ENCODE peak calls at places on chromosomes 7 and 10, in seven cellular contexts. One of them, this sample, is unnamed.
A peak's percentile ranks its signal among the peaks of the same experiment; 100 is the strongest.

GRCh38 chr10:81600185-81600584 is 274.8 kb upstream of the NRG3 start:
- DNase-seq in activated naive CD8-positive, alpha-beta T cell treated with anti-CD3 and anti-CD28 coated beads for 36 hours: no peak
- DNase-seq in tibial artery: no peak
- DNase-seq in stimulated activated CD8-positive, alpha-beta memory T cell treated with anti-CD3 and anti-CD28 coated beads, Interleukin-7, amount 100 ng/mL, for 24 hours: no peak
- DNase-seq in left ventricle myocardium inferior: no peak
- DNase-seq in NCI-H526: no peak
- DNase-seq in T-helper 17 cell: no peak
- DNase-seq in this sample: no peak

GRCh38 chr7:28507538-28508282 is 95.4 kb downstream of the CREB5 start:
- DNase-seq in activated naive CD8-positive, alpha-beta T cell treated with anti-CD3 and anti-CD28 coated beads for 36 hours: no peak
- DNase-seq in tibial artery: no peak
- DNase-seq in stimulated activated CD8-positive, alpha-beta memory T cell treated with anti-CD3 and anti-CD28 coated beads, Interleukin-7, amount 100 ng/mL, for 24 hours: no peak
- DNase-seq in left ventricle myocardium inferior: no peak
- DNase-seq in NCI-H526: no peak
- DNase-seq in T-helper 17 cell: no peak
- DNase-seq in this sample: no peak

GRCh38 chr7:100685631-100686145 is 8.4 kb downstream of the GIGYF1 start:
- DNase-seq in activated naive CD8-positive, alpha-beta T cell treated with anti-CD3 and anti-CD28 coated beads for 36 hours: no peak
- DNase-seq in tibial artery: no peak
- DNase-seq in stimulated activated CD8-positive, alpha-beta memory T cell treated with anti-CD3 and anti-CD28 coated beads, Interleukin-7, amount 100 ng/mL, for 24 hours: no peak
- DNase-seq in left ventricle myocardium inferior: no peak
- DNase-seq in NCI-H526: no peak
- DNase-seq in T-helper 17 cell: no peak
- DNase-seq in this sample: no peak

GRCh38 chr7:132337450-132338080 is 238.7 kb downstream of the PLXNA4 start:
- DNase-seq in activated naive CD8-positive, alpha-beta T cell treated with anti-CD3 and anti-CD28 coated beads for 36 hours: no peak
- DNase-seq in tibial artery: no peak
- DNase-seq in stimulated activated CD8-positive, alpha-beta memory T cell treated with anti-CD3 and anti-CD28 coated beads, Interleukin-7, amount 100 ng/mL, for 24 hours: no peak
- DNase-seq in left ventricle myocardium inferior: no peak
- DNase-seq in NCI-H526: no peak
- DNase-seq in T-helper 17 cell: no peak
- DNase-seq in this sample: no peak

GRCh38 chr7:74671573-74671972 is 14.1 kb downstream of the GTF2I start:
- DNase-seq in activated naive CD8-positive, alpha-beta T cell treated with anti-CD3 and anti-CD28 coated beads for 36 hours: no peak
- DNase-seq in tibial artery: no peak
- DNase-seq in stimulated activated CD8-positive, alpha-beta memory T cell treated with anti-CD3 and anti-CD28 coated beads, Interleukin-7, amount 100 ng/mL, for 24 hours: no peak
- DNase-seq in left ventricle myocardium inferior: no peak
- DNase-seq in NCI-H526: no peak
- DNase-seq in T-helper 17 cell: no peak
- DNase-seq in this sample: no peak

GRCh38 chr10:91210435-91210834 is 10.0 kb upstream of the PCGF5 start:
- DNase-seq in activated naive CD8-positive, alpha-beta T cell treated with anti-CD3 and anti-CD28 coated beads for 36 hours: no peak
- DNase-seq in tibial artery: no peak
- DNase-seq in stimulated activated CD8-positive, alpha-beta memory T cell treated with anti-CD3 and anti-CD28 coated beads, Interleukin-7, amount 100 ng/mL, for 24 hours: no peak
- DNase-seq in left ventricle myocardium inferior: no peak
- DNase-seq in NCI-H526: peak; percentile 88
- DNase-seq in T-helper 17 cell: no peak
- DNase-seq in this sample: peak; percentile 45

GRCh38 chr7:2409745-2410414 is 6.5 kb downstream of the CHST12 start:
- DNase-seq in activated naive CD8-positive, alpha-beta T cell treated with anti-CD3 and anti-CD28 coated beads for 36 hours: no peak
- DNase-seq in tibial artery: no peak
- DNase-seq in stimulated activated CD8-positive, alpha-beta memory T cell treated with anti-CD3 and anti-CD28 coated beads, Interleukin-7, amount 100 ng/mL, for 24 hours: no peak
- DNase-seq in left ventricle myocardium inferior: no peak
- DNase-seq in NCI-H526: no peak
- DNase-seq in T-helper 17 cell: no peak
- DNase-seq in this sample: no peak

GRCh38 chr7:108418941-108419340 is 37.3 kb downstream of the NRCAM start:
- DNase-seq in activated naive CD8-positive, alpha-beta T cell treated with anti-CD3 and anti-CD28 coated beads for 36 hours: no peak
- DNase-seq in tibial artery: no peak
- DNase-seq in stimulated activated CD8-positive, alpha-beta memory T cell treated with anti-CD3 and anti-CD28 coated beads, Interleukin-7, amount 100 ng/mL, for 24 hours: no peak
- DNase-seq in left ventricle myocardium inferior: no peak
- DNase-seq in NCI-H526: no peak
- DNase-seq in T-helper 17 cell: no peak
- DNase-seq in this sample: no peak

GRCh38 chr7:83347836-83348482 is 185.3 kb upstream of the PCLO start:
- DNase-seq in activated naive CD8-positive, alpha-beta T cell treated with anti-CD3 and anti-CD28 coated beads for 36 hours: no peak
- DNase-seq in tibial artery: no peak
- DNase-seq in stimulated activated CD8-positive, alpha-beta memory T cell treated with anti-CD3 and anti-CD28 coated beads, Interleukin-7, amount 100 ng/mL, for 24 hours: no peak
- DNase-seq in left ventricle myocardium inferior: no peak
- DNase-seq in NCI-H526: no peak
- DNase-seq in T-helper 17 cell: no peak
- DNase-seq in this sample: no peak

GRCh38 chr7:123522061-123522460 is 12.3 kb downstream of the IQUB start:
- DNase-seq in activated naive CD8-positive, alpha-beta T cell treated with anti-CD3 and anti-CD28 coated beads for 36 hours: no peak
- DNase-seq in tibial artery: no peak
- DNase-seq in stimulated activated CD8-positive, alpha-beta memory T cell treated with anti-CD3 and anti-CD28 coated beads, Interleukin-7, amount 100 ng/mL, for 24 hours: no peak
- DNase-seq in left ventricle myocardium inferior: no peak
- DNase-seq in NCI-H526: no peak
- DNase-seq in T-helper 17 cell: no peak
- DNase-seq in this sample: no peak

GRCh38 chr7:45239486-45239885 is 81.9 kb downstream of the RAMP3 start:
- DNase-seq in activated naive CD8-positive, alpha-beta T cell treated with anti-CD3 and anti-CD28 coated beads for 36 hours: no peak
- DNase-seq in tibial artery: no peak
- DNase-seq in stimulated activated CD8-positive, alpha-beta memory T cell treated with anti-CD3 and anti-CD28 coated beads, Interleukin-7, amount 100 ng/mL, for 24 hours: no peak
- DNase-seq in left ventricle myocardium inferior: no peak
- DNase-seq in NCI-H526: no peak
- DNase-seq in T-helper 17 cell: no peak
- DNase-seq in this sample: no peak

GRCh38 chr7:102196028-102196427 is 90.6 kb upstream of the SH2B2 start:
- DNase-seq in activated naive CD8-positive, alpha-beta T cell treated with anti-CD3 and anti-CD28 coated beads for 36 hours: no peak
- DNase-seq in tibial artery: no peak
- DNase-seq in stimulated activated CD8-positive, alpha-beta memory T cell treated with anti-CD3 and anti-CD28 coated beads, Interleukin-7, amount 100 ng/mL, for 24 hours: no peak
- DNase-seq in left ventricle myocardium inferior: no peak
- DNase-seq in NCI-H526: no peak
- DNase-seq in T-helper 17 cell: no peak
- DNase-seq in this sample: no peak

GRCh38 chr7:5695709-5696345 is 85.6 kb downstream of the RNF216 start:
- DNase-seq in activated naive CD8-positive, alpha-beta T cell treated with anti-CD3 and anti-CD28 coated beads for 36 hours: no peak
- DNase-seq in tibial artery: peak; percentile 64
- DNase-seq in stimulated activated CD8-positive, alpha-beta memory T cell treated with anti-CD3 and anti-CD28 coated beads, Interleukin-7, amount 100 ng/mL, for 24 hours: no peak
- DNase-seq in left ventricle myocardium inferior: no peak
- DNase-seq in NCI-H526: no peak
- DNase-seq in T-helper 17 cell: no peak
- DNase-seq in this sample: peak; percentile 65

GRCh38 chr10:132465889-132466519 is 69.0 kb downstream of the PWWP2B start:
- DNase-seq in activated naive CD8-positive, alpha-beta T cell treated with anti-CD3 and anti-CD28 coated beads for 36 hours: no peak
- DNase-seq in tibial artery: no peak
- DNase-seq in stimulated activated CD8-positive, alpha-beta memory T cell treated with anti-CD3 and anti-CD28 coated beads, Interleukin-7, amount 100 ng/mL, for 24 hours: no peak
- DNase-seq in left ventricle myocardium inferior: peak; percentile 12
- DNase-seq in NCI-H526: no peak
- DNase-seq in T-helper 17 cell: no peak
- DNase-seq in this sample: peak; percentile 39

GRCh38 chr10:101130984-101131961 is at the start of gene TLX1:
- DNase-seq in activated naive CD8-positive, alpha-beta T cell treated with anti-CD3 and anti-CD28 coated beads for 36 hours: no peak
- DNase-seq in tibial artery: no peak
- DNase-seq in stimulated activated CD8-positive, alpha-beta memory T cell treated with anti-CD3 and anti-CD28 coated beads, Interleukin-7, amount 100 ng/mL, for 24 hours: no peak
- DNase-seq in left ventricle myocardium inferior: no peak
- DNase-seq in NCI-H526: peak; percentile 91
- DNase-seq in T-helper 17 cell: no peak
- DNase-seq in this sample: no peak

GRCh38 chr7:40571796-40572195 is 437.0 kb downstream of the SUGCT start:
- DNase-seq in activated naive CD8-positive, alpha-beta T cell treated with anti-CD3 and anti-CD28 coated beads for 36 hours: no peak
- DNase-seq in tibial artery: no peak
- DNase-seq in stimulated activated CD8-positive, alpha-beta memory T cell treated with anti-CD3 and anti-CD28 coated beads, Interleukin-7, amount 100 ng/mL, for 24 hours: no peak
- DNase-seq in left ventricle myocardium inferior: no peak
- DNase-seq in NCI-H526: no peak
- DNase-seq in T-helper 17 cell: no peak
- DNase-seq in this sample: no peak

GRCh38 chr10:106795619-106796018 is 368.9 kb downstream of the SORCS1 start:
- DNase-seq in activated naive CD8-positive, alpha-beta T cell treated with anti-CD3 and anti-CD28 coated beads for 36 hours: no peak
- DNase-seq in tibial artery: peak; percentile 25
- DNase-seq in stimulated activated CD8-positive, alpha-beta memory T cell treated with anti-CD3 and anti-CD28 coated beads, Interleukin-7, amount 100 ng/mL, for 24 hours: no peak
- DNase-seq in left ventricle myocardium inferior: peak; percentile 24
- DNase-seq in NCI-H526: peak; percentile 27
- DNase-seq in T-helper 17 cell: no peak
- DNase-seq in this sample: no peak

GRCh38 chr10:110747609-110748464 is 103.7 kb downstream of the RBM20 start:
- DNase-seq in activated naive CD8-positive, alpha-beta T cell treated with anti-CD3 and anti-CD28 coated beads for 36 hours: no peak
- DNase-seq in tibial artery: no peak
- DNase-seq in stimulated activated CD8-positive, alpha-beta memory T cell treated with anti-CD3 and anti-CD28 coated beads, Interleukin-7, amount 100 ng/mL, for 24 hours: no peak
- DNase-seq in left ventricle myocardium inferior: no peak
- DNase-seq in NCI-H526: no peak
- DNase-seq in T-helper 17 cell: no peak
- DNase-seq in this sample: no peak

GRCh38 chr10:31940839-31941653 is 12.4 kb upstream of the ARHGAP12 start:
- DNase-seq in activated naive CD8-positive, alpha-beta T cell treated with anti-CD3 and anti-CD28 coated beads for 36 hours: no peak
- DNase-seq in tibial artery: no peak
- DNase-seq in stimulated activated CD8-positive, alpha-beta memory T cell treated with anti-CD3 and anti-CD28 coated beads, Interleukin-7, amount 100 ng/mL, for 24 hours: no peak
- DNase-seq in left ventricle myocardium inferior: no peak
- DNase-seq in NCI-H526: peak; percentile 7
- DNase-seq in T-helper 17 cell: no peak
- DNase-seq in this sample: no peak

GRCh38 chr10:8444630-8445029 is 390.1 kb downstream of the GATA3 start:
- DNase-seq in activated naive CD8-positive, alpha-beta T cell treated with anti-CD3 and anti-CD28 coated beads for 36 hours: peak; percentile 27
- DNase-seq in tibial artery: no peak
- DNase-seq in stimulated activated CD8-positive, alpha-beta memory T cell treated with anti-CD3 and anti-CD28 coated beads, Interleukin-7, amount 100 ng/mL, for 24 hours: no peak
- DNase-seq in left ventricle myocardium inferior: no peak
- DNase-seq in NCI-H526: peak; percentile 13
- DNase-seq in T-helper 17 cell: no peak
- DNase-seq in this sample: no peak

GRCh38 chr10:398954-399353 is 263.7 kb downstream of the ZMYND11 start:
- DNase-seq in activated naive CD8-positive, alpha-beta T cell treated with anti-CD3 and anti-CD28 coated beads for 36 hours: no peak
- DNase-seq in tibial artery: no peak
- DNase-seq in stimulated activated CD8-positive, alpha-beta memory T cell treated with anti-CD3 and anti-CD28 coated beads, Interleukin-7, amount 100 ng/mL, for 24 hours: no peak
- DNase-seq in left ventricle myocardium inferior: no peak
- DNase-seq in NCI-H526: no peak
- DNase-seq in T-helper 17 cell: no peak
- DNase-seq in this sample: no peak

GRCh38 chr10:47303866-47304265 is 3.9 kb downstream of the GDF10 start:
- DNase-seq in activated naive CD8-positive, alpha-beta T cell treated with anti-CD3 and anti-CD28 coated beads for 36 hours: no peak
- DNase-seq in tibial artery: no peak
- DNase-seq in stimulated activated CD8-positive, alpha-beta memory T cell treated with anti-CD3 and anti-CD28 coated beads, Interleukin-7, amount 100 ng/mL, for 24 hours: no peak
- DNase-seq in left ventricle myocardium inferior: no peak
- DNase-seq in NCI-H526: no peak
- DNase-seq in T-helper 17 cell: no peak
- DNase-seq in this sample: no peak

This sample was measured in Right ventricle myocardium superior.